ENCODE peak calls at places on chromosomes 3 and 15, in ten cellular contexts. One of them, this sample, is unnamed.

GRCh38 chr3:151452346-151452745 is 8.5 kb downstream of the IGSF10 start:
- DNase-seq in cardiac muscle cell: no peak
- DNase-seq in thoracic aorta: no peak
- DNase-seq in ovary: no peak
- DNase-seq in AG04450: no peak
- DNase-seq in suprapubic skin: no peak
- DNase-seq in colonic mucosa: no peak
- DNase-seq in upper lobe of left lung: no peak
- DNase-seq in astrocyte: no peak
- DNase-seq in A549: no peak
- DNase-seq in this sample: no peak

GRCh38 chr3:13077431-13078157 is 4.4 kb upstream of the IQSEC1 start:
- DNase-seq in cardiac muscle cell: no peak
- DNase-seq in thoracic aorta: no peak
- DNase-seq in ovary: no peak
- DNase-seq in AG04450: no peak
- DNase-seq in suprapubic skin: no peak
- DNase-seq in colonic mucosa: no peak
- DNase-seq in upper lobe of left lung: no peak
- DNase-seq in astrocyte: no peak
- DNase-seq in A549: no peak
- DNase-seq in this sample: peak; percentile 55

GRCh38 chr15:69578792-69579587 is 126.4 kb downstream of the RPLP1 start:
- DNase-seq in cardiac muscle cell: no peak
- DNase-seq in thoracic aorta: peak; percentile 44
- DNase-seq in ovary: no peak
- DNase-seq in AG04450: no peak
- DNase-seq in suprapubic skin: no peak
- DNase-seq in colonic mucosa: peak; percentile 91
- DNase-seq in upper lobe of left lung: peak; percentile 44
- DNase-seq in astrocyte: peak; percentile 36
- DNase-seq in A549: no peak
- DNase-seq in this sample: peak; percentile 92

GRCh38 chr3:14319654-14320182 is 82.7 kb upstream of the SLC6A6 start:
- DNase-seq in cardiac muscle cell: peak; percentile 83
- DNase-seq in thoracic aorta: no peak
- DNase-seq in ovary: no peak
- DNase-seq in AG04450: peak; percentile 23
- DNase-seq in suprapubic skin: no peak
- DNase-seq in colonic mucosa: peak; percentile 78
- DNase-seq in upper lobe of left lung: no peak
- DNase-seq in astrocyte: peak; percentile 65
- DNase-seq in A549: peak; percentile 83
- DNase-seq in this sample: peak; percentile 57

GRCh38 chr3:59178698-59179097 is 128.9 kb upstream of the CFAP20DC start:
- DNase-seq in cardiac muscle cell: no peak
- DNase-seq in thoracic aorta: no peak
- DNase-seq in ovary: no peak
- DNase-seq in AG04450: no peak
- DNase-seq in suprapubic skin: no peak
- DNase-seq in colonic mucosa: no peak
- DNase-seq in upper lobe of left lung: no peak
- DNase-seq in astrocyte: no peak
- DNase-seq in A549: no peak
- DNase-seq in this sample: no peak

GRCh38 chr3:69288161-69288895 is 97.6 kb downstream of the FRMD4B start:
- DNase-seq in cardiac muscle cell: no peak
- DNase-seq in thoracic aorta: no peak
- DNase-seq in ovary: no peak
- DNase-seq in AG04450: no peak
- DNase-seq in suprapubic skin: no peak
- DNase-seq in colonic mucosa: no peak
- DNase-seq in upper lobe of left lung: no peak
- DNase-seq in astrocyte: no peak
- DNase-seq in A549: no peak
- DNase-seq in this sample: no peak

GRCh38 chr3:143974877-143975238 is 3.2 kb downstream of the DIPK2A start:
- DNase-seq in cardiac muscle cell: no peak
- DNase-seq in thoracic aorta: no peak
- DNase-seq in ovary: no peak
- DNase-seq in AG04450: no peak
- DNase-seq in suprapubic skin: no peak
- DNase-seq in colonic mucosa: no peak
- DNase-seq in upper lobe of left lung: no peak
- DNase-seq in astrocyte: no peak
- DNase-seq in A549: no peak
- DNase-seq in this sample: no peak

GRCh38 chr3:150911780-150912179 is 6.5 kb upstream of the MINDY4B start:
- DNase-seq in cardiac muscle cell: no peak
- DNase-seq in thoracic aorta: no peak
- DNase-seq in ovary: no peak
- DNase-seq in AG04450: no peak
- DNase-seq in suprapubic skin: no peak
- DNase-seq in colonic mucosa: no peak
- DNase-seq in upper lobe of left lung: no peak
- DNase-seq in astrocyte: no peak
- DNase-seq in A549: no peak
- DNase-seq in this sample: no peak

GRCh38 chr15:83081256-83082014 is 14.4 kb upstream of the BTBD1 start:
- DNase-seq in cardiac muscle cell: no peak
- DNase-seq in thoracic aorta: no peak
- DNase-seq in ovary: no peak
- DNase-seq in AG04450: no peak
- DNase-seq in suprapubic skin: no peak
- DNase-seq in colonic mucosa: no peak
- DNase-seq in upper lobe of left lung: no peak
- DNase-seq in astrocyte: no peak
- DNase-seq in A549: no peak
- DNase-seq in this sample: no peak

GRCh38 chr15:70266412-70267089 is 168.8 kb upstream of the TLE3 start:
- DNase-seq in cardiac muscle cell: peak; percentile 96
- DNase-seq in thoracic aorta: no peak
- DNase-seq in ovary: peak; percentile 86
- DNase-seq in AG04450: no peak
- DNase-seq in suprapubic skin: peak; percentile 84
- DNase-seq in colonic mucosa: peak; percentile 42
- DNase-seq in upper lobe of left lung: peak; percentile 87
- DNase-seq in astrocyte: peak; percentile 39
- DNase-seq in A549: no peak
- DNase-seq in this sample: peak; percentile 50

GRCh38 chr15:75151214-75152128 is 50.2 kb upstream of the C15orf39 start:
- DNase-seq in cardiac muscle cell: no peak
- DNase-seq in thoracic aorta: no peak
- DNase-seq in ovary: no peak
- DNase-seq in AG04450: no peak
- DNase-seq in suprapubic skin: no peak
- DNase-seq in colonic mucosa: no peak
- DNase-seq in upper lobe of left lung: no peak
- DNase-seq in astrocyte: no peak
- DNase-seq in A549: no peak
- DNase-seq in this sample: no peak

GRCh38 chr15:70121656-70122297 is 24.1 kb upstream of the TLE3 start:
- DNase-seq in cardiac muscle cell: peak; percentile 98
- DNase-seq in thoracic aorta: no peak
- DNase-seq in ovary: peak; percentile 88
- DNase-seq in AG04450: peak; percentile 45
- DNase-seq in suprapubic skin: peak; percentile 90
- DNase-seq in colonic mucosa: peak; percentile 55
- DNase-seq in upper lobe of left lung: no peak
- DNase-seq in astrocyte: peak; percentile 97
- DNase-seq in A549: peak; percentile 54
- DNase-seq in this sample: peak; percentile 34

GRCh38 chr15:68402432-68403160 is 29.4 kb downstream of the ITGA11 start:
- DNase-seq in cardiac muscle cell: no peak
- DNase-seq in thoracic aorta: no peak
- DNase-seq in ovary: peak; percentile 8
- DNase-seq in AG04450: no peak
- DNase-seq in suprapubic skin: peak; percentile 75
- DNase-seq in colonic mucosa: no peak
- DNase-seq in upper lobe of left lung: peak; percentile 45
- DNase-seq in astrocyte: no peak
- DNase-seq in A549: no peak
- DNase-seq in this sample: no peak

DNA sequence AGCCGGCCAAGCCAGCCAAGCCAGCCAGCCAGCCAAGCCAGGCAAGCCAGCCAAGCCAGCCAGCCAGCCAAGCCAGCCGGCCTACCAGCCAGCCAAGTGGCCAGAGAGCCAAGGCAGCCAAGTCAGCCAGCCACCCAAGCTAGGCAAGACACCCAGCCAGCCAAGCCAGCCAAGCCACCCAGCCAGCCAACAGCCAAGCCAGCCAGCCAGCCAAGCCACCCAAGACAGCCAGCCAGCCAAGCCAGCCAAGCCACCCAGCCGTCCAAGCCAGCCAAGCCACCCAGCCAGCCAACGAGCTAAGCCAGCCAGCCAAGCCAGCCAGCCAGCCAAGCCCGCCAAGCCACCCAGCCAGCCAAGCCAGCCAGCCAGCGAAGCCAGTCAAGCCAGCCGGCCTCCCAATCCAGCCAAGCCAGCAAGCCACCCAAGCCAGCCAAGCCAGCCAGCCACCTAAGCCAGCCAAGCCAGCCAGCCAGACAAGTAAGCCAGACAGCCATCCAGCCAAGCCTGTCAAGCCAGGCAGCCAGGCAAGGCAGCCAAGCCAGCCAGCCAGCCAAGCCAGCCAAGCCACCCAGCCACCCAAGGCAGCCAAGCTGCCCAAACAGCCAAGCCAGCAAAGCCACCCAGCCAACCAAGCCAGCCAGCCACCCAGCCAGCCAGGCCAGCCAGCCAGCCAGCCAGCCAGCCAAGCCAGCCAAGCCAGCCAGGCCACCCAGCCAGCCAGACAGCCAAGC is 200.5 kb downstream of the GOLGA6L6 start:
- DNase-seq in cardiac muscle cell: peak; percentile 18
- DNase-seq in thoracic aorta: no peak
- DNase-seq in ovary: peak; percentile 64
- DNase-seq in AG04450: no peak
- DNase-seq in suprapubic skin: peak; percentile 97
- DNase-seq in colonic mucosa: no peak
- DNase-seq in upper lobe of left lung: peak; percentile 95
- DNase-seq in astrocyte: no peak
- DNase-seq in A549: peak; percentile 35
- DNase-seq in this sample: peak; percentile 64
- H3K9me3 ChIP-seq in cardiac muscle cell: peaks cover 23% of the 10 kb centered on the region
- H3K9me3 ChIP-seq in thoracic aorta: peaks cover 5% of the 10 kb centered on the region
- H3K9me3 ChIP-seq in ovary: peaks cover 6% of the 10 kb centered on the region
- H3K9me3 ChIP-seq in AG04450: peaks cover 79% of the 10 kb centered on the region
- H3K9me3 ChIP-seq in suprapubic skin: peaks cover 22% of the 10 kb centered on the region
- H3K9me3 ChIP-seq in colonic mucosa: no peaks in the 10 kb centered on the region
- H3K9me3 ChIP-seq in upper lobe of left lung: no peaks in the 10 kb centered on the region
- H3K9me3 ChIP-seq in astrocyte: peaks cover 37% of the 10 kb centered on the region
- H3K9me3 ChIP-seq in A549: peaks cover 61% of the 10 kb centered on the region
- H3K9me3 ChIP-seq in this sample: no peaks in the 10 kb centered on the region

GRCh38 chr3:118931996-118932395 is 102.7 kb downstream of the IGSF11 start:
- DNase-seq in cardiac muscle cell: no peak
- DNase-seq in thoracic aorta: no peak
- DNase-seq in ovary: no peak
- DNase-seq in AG04450: no peak
- DNase-seq in suprapubic skin: no peak
- DNase-seq in colonic mucosa: no peak
- DNase-seq in upper lobe of left lung: no peak
- DNase-seq in astrocyte: no peak
- DNase-seq in A549: no peak
- DNase-seq in this sample: no peak
- H3K27ac ChIP-seq in cardiac muscle cell: no peak overlapping the region
- H3K27ac ChIP-seq in thoracic aorta: no peak overlapping the region
- H3K27ac ChIP-seq in ovary: no peak overlapping the region
- H3K27ac ChIP-seq in AG04450: no peak overlapping the region
- H3K27ac ChIP-seq in suprapubic skin: no peak overlapping the region
- H3K27ac ChIP-seq in colonic mucosa: no peak overlapping the region
- H3K27ac ChIP-seq in upper lobe of left lung: no peak overlapping the region
- H3K27ac ChIP-seq in astrocyte: no peak overlapping the region
- H3K27ac ChIP-seq in A549: no peak overlapping the region
- H3K27ac ChIP-seq in this sample: no peak overlapping the region

GRCh38 chr15:23910030-23910429 is 222.9 kb upstream of the NDN start:
- DNase-seq in cardiac muscle cell: no peak
- DNase-seq in thoracic aorta: no peak
- DNase-seq in ovary: no peak
- DNase-seq in AG04450: no peak
- DNase-seq in suprapubic skin: no peak
- DNase-seq in colonic mucosa: no peak
- DNase-seq in upper lobe of left lung: no peak
- DNase-seq in astrocyte: no peak
- DNase-seq in A549: no peak
- DNase-seq in this sample: no peak
- TF ChIP-seq CTCF in cardiac muscle cell: no peak
- TF ChIP-seq CTCF in thoracic aorta: no peak
- TF ChIP-seq CTCF in ovary: no peak
- TF ChIP-seq CTCF in AG04450: no peak
- TF ChIP-seq CTCF in suprapubic skin: no peak
- TF ChIP-seq CTCF in colonic mucosa: no peak
- TF ChIP-seq CTCF in upper lobe of left lung: no peak
- TF ChIP-seq CTCF in astrocyte: no peak
- TF ChIP-seq CTCF in A549: no peak
- TF ChIP-seq CTCF in this sample: no peak

DNA sequence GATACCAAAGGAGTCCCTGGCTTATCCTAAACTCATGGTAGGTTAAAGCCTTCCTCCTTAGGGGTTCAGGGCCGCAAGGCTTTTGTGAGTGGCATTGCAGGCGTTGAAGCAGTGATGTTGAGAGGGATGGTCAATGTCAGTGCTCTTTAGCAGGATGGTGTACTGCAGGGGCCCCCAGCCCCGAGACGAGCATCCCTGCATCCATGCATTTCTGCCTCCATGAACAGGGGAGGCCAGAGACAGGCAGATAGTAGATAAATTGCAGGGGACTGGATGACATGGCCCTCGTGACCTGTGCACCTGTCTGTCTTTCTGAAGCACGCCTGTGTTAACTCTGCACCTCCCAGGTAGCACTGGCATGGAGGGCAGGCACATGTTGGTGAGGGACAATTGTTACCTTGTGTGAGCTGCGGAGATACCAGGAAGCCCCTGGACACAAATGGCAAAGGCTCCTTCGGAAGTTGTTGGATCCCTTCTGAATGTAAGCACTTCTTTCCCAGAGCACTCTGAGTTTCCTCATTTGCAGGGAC is 133.5 kb downstream of the SNRPN start:
- DNase-seq in cardiac muscle cell: no peak
- DNase-seq in thoracic aorta: no peak
- DNase-seq in ovary: no peak
- DNase-seq in AG04450: no peak
- DNase-seq in suprapubic skin: peak; percentile 44
- DNase-seq in colonic mucosa: no peak
- DNase-seq in upper lobe of left lung: no peak
- DNase-seq in astrocyte: no peak
- DNase-seq in A549: no peak
- DNase-seq in this sample: no peak
- H3K9me3 ChIP-seq in cardiac muscle cell: no peaks in the 10 kb centered on the region
- H3K9me3 ChIP-seq in thoracic aorta: peaks cover 41% of the 10 kb centered on the region
- H3K9me3 ChIP-seq in ovary: peaks cover 6% of the 10 kb centered on the region
- H3K9me3 ChIP-seq in AG04450: peaks cover 81% of the 10 kb centered on the region
- H3K9me3 ChIP-seq in suprapubic skin: peaks cover 66% of the 10 kb centered on the region
- H3K9me3 ChIP-seq in colonic mucosa: peaks cover 4% of the 10 kb centered on the region
- H3K9me3 ChIP-seq in upper lobe of left lung: peaks cover 69% of the 10 kb centered on the region
- H3K9me3 ChIP-seq in astrocyte: peaks cover 37% of the 10 kb centered on the region
- H3K9me3 ChIP-seq in A549: peaks cover 2% of the 10 kb centered on the region
- H3K9me3 ChIP-seq in this sample: no peaks in the 10 kb centered on the region

GRCh38 chr15:84981054-84981710 is 474 bp upstream of the PDE8A start:
- DNase-seq in cardiac muscle cell: peak; percentile 99
- DNase-seq in thoracic aorta: peak; percentile 64
- DNase-seq in ovary: peak; percentile 93
- DNase-seq in AG04450: peak; percentile 91
- DNase-seq in suprapubic skin: peak; percentile 94
- DNase-seq in colonic mucosa: peak; percentile 94
- DNase-seq in upper lobe of left lung: peak; percentile 99
- DNase-seq in astrocyte: peak; percentile 92
- DNase-seq in A549: peak; percentile 99
- DNase-seq in this sample: peak; percentile 95
- H3K27ac ChIP-seq in cardiac muscle cell: peak overlapping the region; percentile 88
- H3K27ac ChIP-seq in thoracic aorta: peak overlapping the region; percentile 90
- H3K27ac ChIP-seq in ovary: peak overlapping the region; percentile 90
- H3K27ac ChIP-seq in AG04450: peak overlapping the region; percentile 96
- H3K27ac ChIP-seq in suprapubic skin: peak overlapping the region; percentile 92
- H3K27ac ChIP-seq in colonic mucosa: peak overlapping the region; percentile 95
- H3K27ac ChIP-seq in upper lobe of left lung: peak overlapping the region; percentile 94
- H3K27ac ChIP-seq in astrocyte: peak overlapping the region; percentile 93
- H3K27ac ChIP-seq in A549: peak overlapping the region; percentile 98
- H3K27ac ChIP-seq in this sample: peak overlapping the region; percentile 81